ENCODE peak calls at places on chromosomes 3 and 15, in four cellular contexts. O is HT1080, J is left ventricle myocardium superior, Y is NT2/D1. X is an unnamed sample.

GRCh38 chr3:31934018-31934417 is 47.0 kb downstream of the OSBPL10 start:
- DNase-seq in O (no peak), J (no peak), Y (peak), X (no peak)

GRCh38 chr3:178618907-178619306 is 82.7 kb downstream of the KCNMB2 start:
- DNase-seq in O (no peak), J (no peak), Y (no peak), X (no peak)

GRCh38 chr3:102085431-102086226 is 236.3 kb downstream of the NFKBIZ start:
- DNase-seq in O (no peak), J (no peak), Y (no peak), X (no peak)

GRCh38 chr3:13520326-13520880 is 28.5 kb upstream of the FBLN2 start:
- DNase-seq in O (no peak), J (no peak), Y (no peak), X (no peak)

GRCh38 chr15:87944051-87944450 is 312.5 kb downstream of the NTRK3 start:
- DNase-seq in O (no peak), J (no peak), Y (no peak), X (no peak)

GRCh38 chr3:36678216-36679013 is 85.9 kb downstream of the DCLK3 start:
- DNase-seq in O (peak), J (no peak), Y (no peak), X (no peak)

GRCh38 chr15:40762919-40763800 is 708 bp upstream of the GCHFR start:
- DNase-seq in O (no peak), J (peak), Y (no peak), X (no peak)

GRCh38 chr3:111871809-111872623 is 13.0 kb downstream of the PHLDB2 start:
- DNase-seq in O (no peak), J (no peak), Y (no peak), X (no peak)

GRCh38 chr15:87227846-87228245 is 1028.7 kb downstream of the NTRK3 start:
- DNase-seq in O (peak), J (no peak), Y (no peak), X (no peak)

GRCh38 chr3:146184616-146185015 is 23.6 kb upstream of the PLOD2 start:
- DNase-seq in O (peak), J (no peak), Y (no peak), X (no peak)

GRCh38 chr15:25738171-25738792 is 124.8 kb downstream of the ATP10A start:
- DNase-seq in O (no peak), J (no peak), Y (no peak), X (peak)

X was measured in epithelial cell of proximal tubule.